ENCODE peak calls at places on chromosomes 1 and 21, in nine cellular contexts. Z is hepatocyte, A is astrocyte, H is pancreas, C is lung, I is WERI-Rb-1, O is left ventricle myocardium inferior, F is uterus, W is heart right ventricle. U is an unnamed sample.

GRCh38 chr1:9767964-9768668 is 55.6 kb downstream of the CLSTN1 start:
- DNase-seq in Z (no peak), A (no peak), H (peak; percentile 28), C (no peak), I (peak; percentile 31), O (no peak), F (no peak), W (no peak), U (no peak)

GRCh38 chr21:36661511-36662309 is 37.2 kb upstream of the SIM2 start:
- DNase-seq in Z (peak; percentile 43), A (no peak), H (no peak), C (no peak), I (peak; percentile 75), O (no peak), F (no peak), W (peak; percentile 36), U (no peak)

GRCh38 chr1:17194133-17194475 is 10.8 kb upstream of the PADI1 start:
- DNase-seq in Z (no peak), A (no peak), H (no peak), C (no peak), I (no peak), O (no peak), F (no peak), W (no peak), U (no peak)

GRCh38 chr1:115955228-115955627 is 21.1 kb upstream of the SLC22A15 start:
- DNase-seq in Z (no peak), A (no peak), H (no peak), C (no peak), I (no peak), O (no peak), F (no peak), W (no peak), U (no peak)

GRCh38 chr1:247385283-247385682 is 30.7 kb upstream of the NLRP3 start:
- DNase-seq in Z (no peak), A (no peak), H (no peak), C (no peak), I (no peak), O (no peak), F (no peak), W (no peak), U (no peak)

GRCh38 chr1:5279127-5279526 is 624.7 kb downstream of the AJAP1 start:
- DNase-seq in Z (no peak), A (no peak), H (no peak), C (no peak), I (no peak), O (no peak), F (no peak), W (no peak), U (no peak)

GRCh38 chr1:17161137-17161700 is 42.0 kb upstream of the PADI2 start:
- DNase-seq in Z (no peak), A (no peak), H (no peak), C (no peak), I (no peak), O (no peak), F (no peak), W (no peak), U (no peak)

GRCh38 chr1:31627930-31628421 is 10.5 kb downstream of the HCRTR1 start:
- DNase-seq in Z (no peak), A (peak; percentile 69), H (no peak), C (peak; percentile 79), I (peak; percentile 70), O (peak; percentile 72), F (no peak), W (peak; percentile 68), U (no peak)

GRCh38 chr21:29080454-29080930 is 7.0 kb upstream of the CCT8 start:
- DNase-seq in Z (no peak), A (peak; percentile 69), H (no peak), C (no peak), I (no peak), O (no peak), F (no peak), W (no peak), U (no peak)

GRCh38 chr1:36692465-36692864 is 209.8 kb upstream of the CSF3R start:
- DNase-seq in Z (no peak), A (no peak), H (no peak), C (no peak), I (no peak), O (no peak), F (no peak), W (no peak), U (no peak)

GRCh38 chr1:54926955-54927354 is 40.0 kb upstream of the DHCR24 start:
- DNase-seq in Z (no peak), A (no peak), H (no peak), C (no peak), I (no peak), O (no peak), F (no peak), W (no peak), U (no peak)

GRCh38 chr1:210291786-210292275 is 36.9 kb upstream of the HHAT start:
- DNase-seq in Z (peak; percentile 72), A (peak; percentile 85), H (peak; percentile 20), C (no peak), I (no peak), O (no peak), F (peak; percentile 73), W (peak; percentile 22), U (peak; percentile 37)

GRCh38 chr1:25785321-25786067 is 14.5 kb upstream of the SELENON start:
- DNase-seq in Z (no peak), A (no peak), H (no peak), C (no peak), I (peak; percentile 48), O (no peak), F (no peak), W (no peak), U (no peak)

GRCh38 chr1:171480035-171480434 is 5.3 kb upstream of the PRRC2C start:
- DNase-seq in Z (no peak), A (no peak), H (no peak), C (no peak), I (no peak), O (no peak), F (no peak), W (no peak), U (no peak)

GRCh38 chr1:75795703-75796193 is 934 bp upstream of the MSH4 start:
- DNase-seq in Z (no peak), A (no peak), H (no peak), C (no peak), I (no peak), O (no peak), F (no peak), W (no peak), U (no peak)

GRCh38 chr1:240824238-240824637 is 212.3 kb upstream of the GREM2 start:
- DNase-seq in Z (no peak), A (no peak), H (no peak), C (no peak), I (no peak), O (no peak), F (no peak), W (no peak), U (no peak)

GRCh38 chr1:46342084-46342656 is 1.6 kb downstream of the NSUN4 start:
- DNase-seq in Z (peak; percentile 16), A (peak; percentile 35), H (no peak), C (no peak), I (no peak), O (no peak), F (no peak), W (no peak), U (no peak)
- TF ChIP-seq CTCF in Z (peak; percentile 8), A (peak; percentile 40), H (no peak), C (no peak), I (peak; percentile 29), O (peak; percentile 15), F (no peak), W (peak; percentile 13), U (peak; percentile 37)

DNA sequence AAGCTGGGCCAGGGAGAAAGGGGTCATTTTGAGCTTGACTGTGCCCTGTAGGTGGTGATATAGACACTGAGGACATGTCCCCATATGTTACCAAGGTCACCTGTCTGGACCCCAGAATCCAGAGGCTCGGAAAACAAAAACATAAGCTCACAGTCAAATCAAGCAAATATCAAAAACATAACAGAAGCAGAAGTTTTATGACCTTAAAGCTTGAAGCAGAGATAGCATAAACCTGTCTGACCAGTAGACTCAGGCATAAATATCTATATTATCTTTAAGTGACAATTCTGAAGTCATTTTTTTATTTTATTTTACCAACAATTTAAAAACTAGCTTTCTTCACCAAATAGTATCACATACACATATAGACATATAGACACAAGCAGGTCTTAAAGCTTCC is 32.8 kb upstream of the RHOU start:
- DNase-seq in Z (no peak), A (no peak), H (no peak), C (no peak), I (no peak), O (no peak), F (no peak), W (no peak), U (no peak)
- H3K27ac ChIP-seq in Z (no peak overlapping the region), A (no peak overlapping the region), H (no peak overlapping the region), C (no peak overlapping the region), I (no peak overlapping the region), O (no peak overlapping the region), F (no peak overlapping the region), W (no peak overlapping the region), U (no peak overlapping the region)

GRCh38 chr21:41363370-41364270 is 1.8 kb downstream of the MX2 start:
- DNase-seq in Z (no peak), A (no peak), H (no peak), C (no peak), I (no peak), O (no peak), F (no peak), W (no peak), U (no peak)

GRCh38 chr21:41364308-41364707 is 2.5 kb downstream of the MX2 start:
- DNase-seq in Z (no peak), A (no peak), H (no peak), C (no peak), I (no peak), O (no peak), F (no peak), W (no peak), U (no peak)

GRCh38 chr21:41361053-41361785 is 608 bp upstream of the MX2 start:
- DNase-seq in Z (no peak), A (no peak), H (no peak), C (peak; percentile 28), I (no peak), O (no peak), F (no peak), W (no peak), U (no peak)

GRCh38 chr21:41361786-41362604 is at the start of gene MX2:
- DNase-seq in Z (peak; percentile 68), A (peak; percentile 86), H (no peak), C (peak; percentile 61), I (no peak), O (peak; percentile 77), F (peak; percentile 57), W (peak; percentile 85), U (peak; percentile 37)

GRCh38 chr21:41362605-41363369 is 960 bp downstream of the MX2 start:
- DNase-seq in Z (no peak), A (no peak), H (no peak), C (no peak), I (no peak), O (no peak), F (no peak), W (no peak), U (no peak)
- H3K4me3 ChIP-seq in Z (no peak overlapping the region), A (no peak overlapping the region), H (no peak overlapping the region), C (no peak overlapping the region), I (no peak overlapping the region), O (peak overlapping the region; percentile 63), F (peak overlapping the region; percentile 15), W (peak overlapping the region; percentile 64), U (no peak overlapping the region)

DNA sequence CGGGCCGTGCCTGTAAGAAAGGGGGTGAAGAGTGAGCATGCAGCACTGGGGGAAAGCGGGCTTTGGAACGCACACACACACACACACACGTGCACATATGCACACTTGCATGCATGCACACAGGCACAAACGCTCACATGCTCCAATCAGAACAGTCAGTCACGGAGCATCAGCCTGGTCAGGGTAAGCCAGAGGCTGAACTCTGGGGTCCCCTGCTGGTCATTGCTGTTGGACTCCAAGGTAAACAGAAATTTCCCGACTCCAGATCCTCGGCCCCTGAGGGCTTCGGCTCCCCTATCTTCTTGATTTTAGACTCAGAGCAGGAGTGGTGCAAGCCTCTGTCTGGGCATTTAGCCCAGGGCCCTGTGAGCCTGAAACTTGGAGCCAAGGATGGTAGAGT is 54.2 kb downstream of the SYT2 start:
- DNase-seq in Z (peak; percentile 52), A (no peak), H (no peak), C (no peak), I (peak; percentile 93), O (no peak), F (no peak), W (no peak), U (no peak)
- TF ChIP-seq CTCF in Z (peak; percentile 33), A (no peak), H (no peak), C (no peak), I (peak; percentile 100), O (peak; percentile 40), F (no peak), W (peak; percentile 23), U (peak; percentile 35)

U was measured in AG04450.